ENCODE peak calls at places on chromosomes 13 and 19, in four cellular contexts. S is stimulated activated CD4-positive, alpha-beta T cell treated with anti-CD3 and anti-CD28 coated beads, Interleukin-12 subunit alpha, Interleukin-12 subunit beta, amount 100 ng/mL, for 4 hours; Y is A172; X is NCI-H2081. Z is an unnamed sample.

GRCh38 chr13:34017231-34017630 is 199.3 kb downstream of the RFC3 start:
- DNase-seq in S (no peak), Y (no peak), X (no peak), Z (no peak)

GRCh38 chr19:3283246-3283751 is 58.8 kb downstream of the CELF5 start:
- DNase-seq in Y (no peak), S (no peak), X (no peak), Z (no peak)

GRCh38 chr19:18833141-18833476 is 1.4 kb downstream of the UPF1 start:
- DNase-seq in X (no peak), S (no peak), Y (no peak), Z (no peak)

GRCh38 chr13:51233117-51233826 is 11.1 kb downstream of the FAM124A start:
- DNase-seq in X (no peak), Y (no peak), S (no peak), Z (no peak)

GRCh38 chr19:16572332-16573211 is at the start of gene SLC35E1:
- DNase-seq in Y (peak; percentile 94), S (peak; percentile 89), X (peak; percentile 97), Z (peak; percentile 95)

GRCh38 chr19:38045554-38046253 is 138.7 kb downstream of the SIPA1L3 start:
- DNase-seq in Y (no peak), X (no peak), S (no peak), Z (no peak)

GRCh38 chr13:113887700-113888201 is 23.9 kb upstream of the GAS6 start:
- DNase-seq in Y (no peak), X (no peak), S (no peak), Z (no peak)

GRCh38 chr13:49220035-49220855 is at the start of gene MLNR:
- DNase-seq in Y (no peak), S (peak; percentile 27), X (no peak), Z (no peak)

GRCh38 chr19:5893907-5894703 is 9.5 kb downstream of the NDUFA11 start:
- DNase-seq in S (no peak), X (no peak), Y (no peak), Z (no peak)

GRCh38 chr19:43555185-43555770 is 20.0 kb downstream of the XRCC1 start:
- DNase-seq in S (peak; percentile 78), X (peak; percentile 67), Y (peak; percentile 65), Z (no peak)

GRCh38 chr13:105848494-105848893 is 687.0 kb downstream of the EFNB2 start:
- DNase-seq in Y (no peak), S (no peak), X (no peak), Z (no peak)

GRCh38 chr19:1170938-1171754 is 2.9 kb downstream of the SBNO2 start:
- DNase-seq in Y (no peak), X (no peak), S (no peak), Z (no peak)

GRCh38 chr13:56953965-56954364 is 186.8 kb upstream of the PRR20A start:
- DNase-seq in Y (no peak), X (no peak), S (no peak), Z (no peak)

GRCh38 chr13:110116072-110116487 is 190.9 kb downstream of the COL4A1 start:
- DNase-seq in S (peak; percentile 45), X (no peak), Y (no peak), Z (no peak)

GRCh38 chr13:62997038-62997619 is 1581.5 kb upstream of the PCDH20 start:
- DNase-seq in X (no peak), S (no peak), Y (no peak), Z (no peak)

Z was measured in NCI-H1092.